ENCODE peak calls at places on chromosome 10, in seven cellular contexts. G, L, R, C, Y, E and Q are unnamed samples.

GRCh38 chr10:79223346-79224048 is 123.8 kb upstream of the PPIF start:
- DNase-seq in Y (no peak), L (peak), G (no peak), C (no peak), E (no peak), R (peak), Q (no peak)

GRCh38 chr10:25753776-25754175 is 180.3 kb upstream of the MYO3A start:
- DNase-seq in C (no peak), L (no peak), Y (no peak), G (no peak), R (no peak), E (no peak), Q (no peak)

GRCh38 chr10:119207713-119208552 is 562 bp downstream of the GRK5 start:
- DNase-seq in L (peak), Y (peak), R (peak), G (no peak), E (no peak), C (no peak), Q (no peak)

GRCh38 chr10:128897414-128897928 is 569.6 kb upstream of the MGMT start:
- DNase-seq in Y (no peak), L (no peak), R (no peak), E (no peak), G (no peak), C (no peak), Q (no peak)

GRCh38 chr10:90587081-90587491 is 270.8 kb downstream of the HTR7 start:
- DNase-seq in C (no peak), R (no peak), E (peak), Y (no peak), L (no peak), G (no peak), Q (no peak)

GRCh38 chr10:24951201-24952145 is 933 bp downstream of the PRTFDC1 start:
- DNase-seq in E (no peak), L (peak), C (no peak), Y (no peak), G (no peak), R (peak), Q (no peak)

GRCh38 chr10:77983384-77984341 is 45.7 kb downstream of the POLR3A start:
- DNase-seq in G (no peak), E (no peak), Y (peak), C (no peak), L (no peak), R (no peak), Q (no peak)

GRCh38 chr10:688621-689426 is 644 bp downstream of the DIP2C start:
- DNase-seq in R (peak), C (no peak), L (peak), Y (peak), E (no peak), G (no peak), Q (no peak)

GRCh38 chr10:133258066-133258817 is 18.4 kb downstream of the ADAM8 start:
- DNase-seq in C (no peak), G (no peak), E (peak), R (no peak), Y (no peak), L (peak), Q (peak)

GRCh38 chr10:28678687-28679457 is 1.6 kb downstream of the BAMBI start:
- DNase-seq in E (no peak), G (no peak), R (peak), L (no peak), C (no peak), Y (no peak), Q (no peak)

GRCh38 chr10:76248781-76249180 is 817.4 kb downstream of the LRMDA start:
- DNase-seq in Y (no peak), R (no peak), E (no peak), G (no peak), L (no peak), C (no peak), Q (no peak)

GRCh38 chr10:11757820-11758463 is 15.8 kb downstream of the ECHDC3 start:
- DNase-seq in C (peak), Y (peak), R (peak), L (peak), E (peak), G (peak), Q (peak)

GRCh38 chr10:68348265-68348741 is 15.6 kb upstream of the PBLD start:
- DNase-seq in Y (no peak), E (no peak), G (no peak), L (peak), C (peak), R (peak), Q (no peak)

GRCh38 chr10:92574545-92575377 is 868 bp upstream of the IDE start:
- DNase-seq in Y (no peak), L (no peak), R (no peak), G (no peak), C (no peak), E (peak), Q (no peak)

GRCh38 chr10:15060638-15061037 is 16.9 kb downstream of the OLAH start:
- DNase-seq in G (no peak), E (no peak), L (no peak), Y (no peak), C (no peak), R (no peak), Q (no peak)

GRCh38 chr10:44016589-44017482 is 368.1 kb downstream of the CXCL12 start:
- DNase-seq in R (no peak), E (no peak), Y (peak), G (no peak), C (no peak), L (no peak), Q (no peak)

GRCh38 chr10:5858811-5859210 is 30.9 kb downstream of the ANKRD16 start:
- DNase-seq in R (no peak), L (no peak), C (no peak), E (no peak), Y (no peak), G (no peak), Q (no peak)

GRCh38 chr10:93436577-93436976 is 45.6 kb downstream of the MYOF start:
- DNase-seq in R (no peak), C (no peak), Y (peak), L (no peak), E (peak), G (no peak), Q (no peak)

GRCh38 chr10:8088504-8088903 is 34.0 kb downstream of the GATA3 start:
- DNase-seq in Y (no peak), L (no peak), R (no peak), E (no peak), G (no peak), C (peak), Q (no peak)

GRCh38 chr10:45420453-45421192 is 46.6 kb downstream of the ALOX5 start:
- DNase-seq in L (peak), R (no peak), G (no peak), C (peak), E (peak), Y (peak), Q (peak)

GRCh38 chr10:58382489-58382995 is 2.7 kb upstream of the TFAM start:
- DNase-seq in L (no peak), G (no peak), Y (no peak), R (no peak), C (no peak), E (no peak), Q (no peak)

GRCh38 chr10:23439920-23440875 is 1.3 kb downstream of the OTUD1 start:
- DNase-seq in C (peak), E (no peak), L (peak), G (no peak), Y (peak), R (peak), Q (no peak)

GRCh38 chr10:121490906-121491519 is 107.2 kb downstream of the FGFR2 start:
- DNase-seq in L (no peak), Y (peak), E (no peak), C (no peak), R (no peak), G (no peak), Q (no peak)

GRCh38 chr10:23516530-23516929 is 77.7 kb downstream of the OTUD1 start:
- DNase-seq in E (no peak), C (no peak), L (no peak), R (peak), Y (no peak), G (no peak), Q (no peak)

GRCh38 chr10:121708921-121709625 is 110.8 kb upstream of the FGFR2 start:
- DNase-seq in G (no peak), L (no peak), E (no peak), Y (no peak), C (no peak), R (no peak), Q (no peak)

GRCh38 chr10:126397166-126397565 is 8.9 kb upstream of the ADAM12 start:
- DNase-seq in G (no peak), C (no peak), L (no peak), Y (no peak), E (no peak), R (no peak), Q (no peak)
- H3K27ac ChIP-seq in G (no peak), C (no peak), L (no peak), Y (no peak), E (peak), R (no peak), Q (no peak)

GRCh38 chr10:74854610-74855009 is 28.2 kb downstream of the KAT6B start:
- DNase-seq in Y (no peak), G (no peak), E (no peak), C (no peak), R (no peak), L (no peak), Q (no peak)

GRCh38 chr10:74857586-74857985 is 31.2 kb downstream of the KAT6B start:
- DNase-seq in R (no peak), L (no peak), Y (no peak), E (no peak), C (no peak), G (no peak), Q (no peak)

GRCh38 chr10:74855439-74855838 is 29.0 kb downstream of the KAT6B start:
- DNase-seq in Y (no peak), E (no peak), R (no peak), L (no peak), C (no peak), G (no peak), Q (no peak)

GRCh38 chr10:74856940-74857339 is 30.5 kb downstream of the KAT6B start:
- DNase-seq in G (no peak), Y (no peak), E (no peak), C (no peak), R (no peak), L (no peak), Q (no peak)

GRCh38 chr10:74855027-74855426 is 28.6 kb downstream of the KAT6B start:
- DNase-seq in L (peak), R (peak), C (no peak), E (no peak), Y (no peak), G (no peak), Q (no peak)
- H3K27ac ChIP-seq in L (peak), R (peak), C (no peak), E (no peak), Y (no peak), G (no peak), Q (no peak)

DNA sequence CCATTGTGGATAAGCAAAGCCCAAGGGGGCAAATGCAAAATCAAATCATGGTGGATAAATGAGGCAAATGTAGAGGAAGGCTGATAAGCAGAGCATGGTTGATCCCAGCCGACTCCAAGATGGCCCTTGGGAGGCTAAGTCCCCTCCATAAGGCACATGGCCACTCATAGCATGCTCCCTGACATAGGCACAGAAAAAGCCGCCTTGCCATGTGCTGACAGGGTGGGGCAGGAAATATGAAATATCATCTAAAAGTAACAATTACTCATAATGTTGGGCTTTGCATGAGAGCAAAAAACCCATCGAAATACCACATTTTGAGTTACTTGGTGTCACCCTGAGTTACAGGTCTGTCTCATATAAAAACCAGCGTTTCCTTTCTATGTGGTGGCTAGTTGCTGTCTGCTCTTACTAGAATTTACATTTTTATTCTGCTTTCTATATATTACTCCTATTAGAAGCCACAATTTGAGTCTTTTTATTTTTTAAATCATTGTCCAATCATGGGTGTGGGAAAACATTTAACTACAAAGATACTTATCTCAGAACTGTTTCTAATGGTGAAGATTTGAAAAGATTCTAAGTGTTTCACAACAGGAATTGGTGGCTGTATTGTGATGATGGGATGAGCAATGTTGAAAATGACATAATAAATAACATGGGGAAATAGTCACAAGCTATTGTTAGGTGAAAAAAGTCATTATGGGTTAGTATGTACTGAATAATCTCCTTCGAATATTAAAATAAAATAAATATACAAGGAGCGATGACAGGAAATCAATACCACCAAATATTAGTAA is 102.7 kb downstream of the CUBN start:
- DNase-seq in E (no peak), Y (no peak), C (peak), R (no peak), L (no peak), G (no peak), Q (no peak)
- H3K27ac ChIP-seq in E (no peak), Y (no peak), C (peak), R (no peak), L (peak), G (peak), Q (peak)

GRCh38 chr10:47166405-47166777 is 133.6 kb upstream of the GDF10 start:
- DNase-seq in G (no peak), C (no peak), R (no peak), E (no peak), Y (no peak), L (no peak), Q (no peak)

GRCh38 chr10:47165711-47166404 is 134.1 kb upstream of the GDF10 start:
- DNase-seq in C (peak), Y (peak), R (no peak), E (no peak), G (no peak), L (no peak), Q (no peak)

GRCh38 chr10:47169631-47170030 is 130.4 kb upstream of the GDF10 start:
- DNase-seq in E (no peak), G (no peak), R (no peak), L (no peak), Y (no peak), C (no peak), Q (no peak)

GRCh38 chr10:47165168-47165710 is 134.8 kb upstream of the GDF10 start:
- DNase-seq in E (no peak), G (no peak), L (no peak), R (no peak), C (no peak), Y (no peak), Q (no peak)

GRCh38 chr10:47167591-47167990 is 132.4 kb upstream of the GDF10 start:
- DNase-seq in G (no peak), C (no peak), E (no peak), Y (no peak), L (no peak), R (no peak), Q (no peak)
- H3K27ac ChIP-seq in G (no peak), C (no peak), E (peak), Y (peak), L (peak), R (no peak), Q (peak)

DNA sequence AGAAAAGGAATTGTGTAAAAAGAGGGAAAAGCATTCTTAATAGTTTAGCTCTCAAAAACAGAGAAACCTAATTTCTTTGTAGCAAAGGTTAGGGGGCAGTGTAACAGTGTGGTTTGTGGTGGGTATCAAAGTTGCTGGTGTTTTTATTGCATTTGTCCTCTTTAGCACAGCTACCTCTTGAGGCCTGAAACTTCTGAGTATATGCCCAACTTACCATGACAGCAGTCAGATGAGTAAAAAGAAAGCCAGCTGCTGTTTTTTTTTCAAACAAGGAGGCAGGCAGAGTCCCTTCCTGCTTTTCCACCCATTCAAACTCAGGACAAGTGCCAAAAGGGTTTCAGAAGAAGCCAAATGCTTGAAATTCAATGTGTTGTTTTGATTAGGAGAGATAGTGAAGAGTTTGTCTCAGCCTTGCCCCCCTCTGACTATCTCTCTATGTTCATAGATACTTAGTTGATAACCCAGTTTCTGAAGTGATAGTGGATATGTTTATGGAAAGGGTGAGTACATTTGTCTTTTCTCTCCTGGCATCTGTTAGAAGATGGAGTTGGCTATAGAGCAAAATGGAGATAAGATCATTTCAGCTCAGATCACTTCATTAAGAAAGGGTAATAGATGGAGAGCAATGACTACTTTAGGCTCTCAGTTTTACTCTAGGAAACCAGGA is 23.1 kb downstream of the GBF1 start:
- DNase-seq in G (no peak), C (no peak), L (no peak), E (no peak), R (no peak), Y (no peak), Q (no peak)
- H3K27ac ChIP-seq in G (no peak), C (no peak), L (no peak), E (no peak), R (peak), Y (no peak), Q (peak)

DNA sequence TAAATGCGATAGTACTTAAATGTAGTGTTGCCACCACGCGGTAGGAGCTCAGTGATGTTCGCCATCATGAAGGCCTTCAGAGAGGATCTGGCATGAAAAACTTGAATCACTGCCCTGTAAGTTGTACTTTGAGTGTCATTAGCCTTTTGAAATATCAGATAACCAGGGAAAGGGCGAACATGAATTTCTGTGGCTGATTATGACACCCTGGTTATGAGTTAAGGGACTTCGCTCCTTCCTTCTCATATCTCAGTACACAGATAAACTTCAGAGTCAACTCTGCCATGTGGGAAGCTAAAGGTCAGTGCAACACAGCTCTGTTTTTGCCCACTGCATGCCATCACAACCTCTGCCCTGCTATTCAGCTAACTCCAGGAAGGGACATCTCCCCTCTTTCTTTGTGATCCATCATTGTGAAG is 8.9 kb upstream of the ACSL5 start:
- DNase-seq in R (no peak), L (no peak), E (no peak), C (no peak), Y (no peak), G (no peak), Q (no peak)
- H3K27ac ChIP-seq in R (no peak), L (no peak), E (no peak), C (no peak), Y (no peak), G (no peak), Q (no peak)

GRCh38 chr10:125151170-125151823 is 9.1 kb downstream of the CTBP2 start:
- DNase-seq in R (no peak), C (no peak), E (no peak), Y (peak), L (no peak), G (no peak), Q (no peak)
- H3K27ac ChIP-seq in R (no peak), C (no peak), E (no peak), Y (peak), L (peak), G (no peak), Q (peak)

GRCh38 chr10:17077905-17078289 is 51.7 kb downstream of the CUBN start:
- DNase-seq in L (no peak), C (no peak), E (no peak), Y (no peak), R (no peak), G (no peak), Q (no peak)
- H3K27ac ChIP-seq in L (no peak), C (no peak), E (no peak), Y (no peak), R (no peak), G (no peak), Q (no peak)

DNA sequence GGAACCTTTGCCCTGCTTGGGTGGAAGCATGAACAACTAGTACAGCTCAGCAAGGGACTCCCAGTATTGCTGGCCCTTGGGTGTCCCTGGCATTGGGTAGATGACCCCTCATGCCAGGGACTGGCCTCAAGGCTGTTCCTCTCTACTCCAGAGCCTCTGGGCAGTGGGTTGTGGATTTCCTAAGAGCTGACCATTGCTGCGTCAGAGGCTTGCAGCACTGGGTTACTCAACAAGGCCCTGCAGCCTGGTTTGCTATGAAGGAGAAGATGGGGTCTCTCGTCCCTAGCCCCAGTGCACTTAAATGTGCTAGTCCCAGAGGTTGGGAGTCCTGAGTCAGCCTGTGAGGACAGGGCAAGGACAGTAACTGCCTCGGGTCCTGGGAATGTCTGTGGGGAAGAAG is 2.5 kb downstream of the VSIR start:
- DNase-seq in G (no peak), C (no peak), E (peak), L (peak), R (no peak), Y (peak), Q (no peak)
- H3K27ac ChIP-seq in G (no peak), C (peak), E (peak), L (peak), R (no peak), Y (peak), Q (no peak)